ENCODE peak calls at places on chromosomes 3 and 15, in six cellular contexts. D, Y, H, W, M and R are unnamed samples.

GRCh38 chr3:11513817-11514135 is 129.9 kb downstream of the VGLL4 start:
- DNase-seq in W (no peak), M (no peak), Y (no peak), H (no peak), D (no peak), R (no peak)

GRCh38 chr3:73815966-73816365 is 191.2 kb upstream of the PDZRN3 start:
- DNase-seq in Y (no peak), W (no peak), D (no peak), M (no peak), H (no peak), R (no peak)

GRCh38 chr3:56938545-56938944 is 121.9 kb upstream of the SPATA12 start:
- DNase-seq in M (no peak), H (no peak), D (no peak), Y (no peak), W (no peak), R (no peak)

GRCh38 chr3:89851974-89852621 is 744.7 kb downstream of the EPHA3 start:
- DNase-seq in M (peak; percentile 9), D (no peak), W (peak; percentile 71), H (no peak), Y (peak; percentile 3), R (peak; percentile 11)

GRCh38 chr3:36891651-36892268 is 53.1 kb downstream of the TRANK1 start:
- DNase-seq in W (no peak), D (no peak), Y (no peak), H (no peak), M (no peak), R (no peak)

GRCh38 chr15:74787251-74788041 is 5.6 kb downstream of the CSK start:
- DNase-seq in W (peak; percentile 77), H (peak; percentile 73), Y (peak; percentile 50), M (peak; percentile 25), D (peak; percentile 47), R (peak; percentile 90)

GRCh38 chr3:172646439-172647015 is 64.3 kb downstream of the NCEH1 start:
- DNase-seq in M (no peak), D (no peak), H (no peak), Y (no peak), W (peak; percentile 86), R (no peak)

GRCh38 chr3:121660356-121661171 is at the start of gene HCLS1:
- DNase-seq in W (no peak), D (no peak), Y (no peak), M (no peak), H (peak; percentile 54), R (peak; percentile 77)

GRCh38 chr15:79357566-79357965 is 46.7 kb downstream of the TMED3 start:
- DNase-seq in M (no peak), D (no peak), Y (no peak), W (no peak), H (no peak), R (no peak)

GRCh38 chr15:39581501-39582285 is 814 bp downstream of the THBS1 start:
- DNase-seq in Y (no peak), W (peak; percentile 74), D (no peak), H (no peak), M (no peak), R (no peak)

GRCh38 chr3:157418104-157418503 is 18.5 kb upstream of the PTX3 start:
- DNase-seq in W (no peak), M (no peak), H (no peak), D (no peak), Y (no peak), R (no peak)

GRCh38 chr15:90286678-90287077 is 21.2 kb downstream of the NGRN start:
- DNase-seq in W (peak; percentile 39), M (no peak), Y (no peak), H (peak; percentile 15), D (no peak), R (no peak)

GRCh38 chr3:159169828-159170227 is 368.0 kb downstream of the MFSD1 start:
- DNase-seq in Y (no peak), H (no peak), W (peak; percentile 23), M (no peak), D (peak; percentile 86), R (no peak)

GRCh38 chr15:56040081-56041035 is 46.9 kb upstream of the NEDD4 start:
- DNase-seq in Y (no peak), M (no peak), D (peak; percentile 78), H (no peak), W (peak; percentile 95), R (no peak)

GRCh38 chr3:78728406-78729145 is 1039.2 kb downstream of the ROBO1 start:
- DNase-seq in M (peak; percentile 50), D (no peak), Y (peak; percentile 83), H (no peak), W (peak; percentile 82), R (peak; percentile 96)

GRCh38 chr3:105915524-105915923 is 46.7 kb upstream of the CBLB start:
- DNase-seq in D (no peak), H (no peak), M (no peak), Y (no peak), W (no peak), R (no peak)